ENCODE peak calls at places on chromosomes 4 and X, in seven cellular contexts. One of them, this sample, is unnamed.

GRCh38 chrX:132216283-132216682 is 3.0 kb downstream of the RAP2C start:
- DNase-seq in hepatocyte: no peak
- DNase-seq in astrocyte: no peak
- DNase-seq in GM23338: no peak
- DNase-seq in fibroblast of lung: peak; percentile 31
- DNase-seq in PC-3: no peak
- DNase-seq in HCT116: no peak
- DNase-seq in this sample: no peak

GRCh38 chr4:151409470-151410313 is 716 bp downstream of the FHIP1A start:
- DNase-seq in hepatocyte: peak; percentile 59
- DNase-seq in astrocyte: no peak
- DNase-seq in GM23338: peak; percentile 74
- DNase-seq in fibroblast of lung: no peak
- DNase-seq in PC-3: peak; percentile 52
- DNase-seq in HCT116: peak; percentile 3
- DNase-seq in this sample: peak; percentile 68

GRCh38 chr4:102263024-102263787 is 82.1 kb downstream of the SLC39A8 start:
- DNase-seq in hepatocyte: peak; percentile 60
- DNase-seq in astrocyte: peak; percentile 59
- DNase-seq in GM23338: peak; percentile 68
- DNase-seq in fibroblast of lung: peak; percentile 45
- DNase-seq in PC-3: peak; percentile 80
- DNase-seq in HCT116: peak; percentile 51
- DNase-seq in this sample: peak; percentile 66

GRCh38 chr4:106690487-106690886 is 321.9 kb upstream of the GIMD1 start:
- DNase-seq in hepatocyte: no peak
- DNase-seq in astrocyte: peak; percentile 65
- DNase-seq in GM23338: no peak
- DNase-seq in fibroblast of lung: peak; percentile 28
- DNase-seq in PC-3: peak; percentile 66
- DNase-seq in HCT116: no peak
- DNase-seq in this sample: no peak

GRCh38 chrX:15989716-15990115 is 133.6 kb upstream of the GRPR start:
- DNase-seq in hepatocyte: no peak
- DNase-seq in astrocyte: no peak
- DNase-seq in GM23338: no peak
- DNase-seq in fibroblast of lung: no peak
- DNase-seq in PC-3: no peak
- DNase-seq in HCT116: no peak
- DNase-seq in this sample: no peak

GRCh38 chr4:83138979-83139378 is 24.4 kb upstream of the PLAC8 start:
- DNase-seq in hepatocyte: no peak
- DNase-seq in astrocyte: no peak
- DNase-seq in GM23338: no peak
- DNase-seq in fibroblast of lung: no peak
- DNase-seq in PC-3: no peak
- DNase-seq in HCT116: no peak
- DNase-seq in this sample: no peak

GRCh38 chrX:12975999-12976558 is 1.2 kb downstream of the TMSB4X start:
- DNase-seq in hepatocyte: peak; percentile 75
- DNase-seq in astrocyte: peak; percentile 27
- DNase-seq in GM23338: peak; percentile 44
- DNase-seq in fibroblast of lung: peak; percentile 52
- DNase-seq in PC-3: peak; percentile 43
- DNase-seq in HCT116: no peak
- DNase-seq in this sample: peak; percentile 80

GRCh38 chr4:154549894-154550790 is at the start of gene PLRG1:
- DNase-seq in hepatocyte: peak; percentile 99
- DNase-seq in astrocyte: peak; percentile 73
- DNase-seq in GM23338: peak; percentile 99
- DNase-seq in fibroblast of lung: peak; percentile 93
- DNase-seq in PC-3: peak; percentile 94
- DNase-seq in HCT116: peak; percentile 88
- DNase-seq in this sample: peak; percentile 99

GRCh38 chr4:151331276-151332042 is 6.1 kb upstream of the SH3D19 start:
- DNase-seq in hepatocyte: no peak
- DNase-seq in astrocyte: peak; percentile 74
- DNase-seq in GM23338: no peak
- DNase-seq in fibroblast of lung: no peak
- DNase-seq in PC-3: peak; percentile 84
- DNase-seq in HCT116: no peak
- DNase-seq in this sample: no peak

GRCh38 chr4:53227451-53227850 is 138.4 kb downstream of the SCFD2 start:
- DNase-seq in hepatocyte: no peak
- DNase-seq in astrocyte: no peak
- DNase-seq in GM23338: no peak
- DNase-seq in fibroblast of lung: no peak
- DNase-seq in PC-3: peak; percentile 42
- DNase-seq in HCT116: no peak
- DNase-seq in this sample: no peak

GRCh38 chrX:134936542-134936941 is 54.2 kb upstream of the SMIM10 start:
- DNase-seq in hepatocyte: peak; percentile 17
- DNase-seq in astrocyte: peak; percentile 90
- DNase-seq in GM23338: no peak
- DNase-seq in fibroblast of lung: no peak
- DNase-seq in PC-3: peak; percentile 64
- DNase-seq in HCT116: no peak
- DNase-seq in this sample: no peak

GRCh38 chrX:31374786-31375185 is 302.9 kb upstream of the FTHL17 start:
- DNase-seq in hepatocyte: no peak
- DNase-seq in astrocyte: no peak
- DNase-seq in GM23338: peak; percentile 5
- DNase-seq in fibroblast of lung: no peak
- DNase-seq in PC-3: no peak
- DNase-seq in HCT116: no peak
- DNase-seq in this sample: no peak

GRCh38 chrX:2409796-2410195 is 91.0 kb downstream of the DHRSX start:
- DNase-seq in hepatocyte: no peak
- DNase-seq in astrocyte: no peak
- DNase-seq in GM23338: no peak
- DNase-seq in fibroblast of lung: no peak
- DNase-seq in PC-3: no peak
- DNase-seq in HCT116: no peak
- DNase-seq in this sample: no peak

GRCh38 chrX:118571829-118572228 is 76.2 kb downstream of the DOCK11 start:
- DNase-seq in hepatocyte: peak; percentile 26
- DNase-seq in astrocyte: no peak
- DNase-seq in GM23338: no peak
- DNase-seq in fibroblast of lung: peak; percentile 90
- DNase-seq in PC-3: no peak
- DNase-seq in HCT116: no peak
- DNase-seq in this sample: no peak

GRCh38 chr4:37970702-37971101 is 10.5 kb downstream of the PTTG2 start:
- DNase-seq in hepatocyte: no peak
- DNase-seq in astrocyte: peak; percentile 66
- DNase-seq in GM23338: peak; percentile 82
- DNase-seq in fibroblast of lung: peak; percentile 21
- DNase-seq in PC-3: peak; percentile 59
- DNase-seq in HCT116: peak; percentile 21
- DNase-seq in this sample: no peak

GRCh38 chr4:8319731-8320385 is 50.3 kb downstream of the HTRA3 start:
- DNase-seq in hepatocyte: no peak
- DNase-seq in astrocyte: peak; percentile 18
- DNase-seq in GM23338: no peak
- DNase-seq in fibroblast of lung: peak; percentile 56
- DNase-seq in PC-3: no peak
- DNase-seq in HCT116: no peak
- DNase-seq in this sample: no peak

GRCh38 chr4:140061194-140061593 is 92.8 kb downstream of the MAML3 start:
- DNase-seq in hepatocyte: no peak
- DNase-seq in astrocyte: peak; percentile 51
- DNase-seq in GM23338: no peak
- DNase-seq in fibroblast of lung: peak; percentile 84
- DNase-seq in PC-3: no peak
- DNase-seq in HCT116: no peak
- DNase-seq in this sample: no peak

GRCh38 chrX:45449982-45450381 is 249.3 kb upstream of the DIPK2B start:
- DNase-seq in hepatocyte: no peak
- DNase-seq in astrocyte: peak; percentile 36
- DNase-seq in GM23338: no peak
- DNase-seq in fibroblast of lung: no peak
- DNase-seq in PC-3: peak; percentile 90
- DNase-seq in HCT116: peak; percentile 36
- DNase-seq in this sample: no peak

GRCh38 chr4:8849266-8850073 is 22.2 kb downstream of the HMX1 start:
- DNase-seq in hepatocyte: no peak
- DNase-seq in astrocyte: no peak
- DNase-seq in GM23338: no peak
- DNase-seq in fibroblast of lung: no peak
- DNase-seq in PC-3: no peak
- DNase-seq in HCT116: no peak
- DNase-seq in this sample: no peak

GRCh38 chr4:65943076-65943475 is 272.8 kb upstream of the EPHA5 start:
- DNase-seq in hepatocyte: peak; percentile 19
- DNase-seq in astrocyte: peak; percentile 89
- DNase-seq in GM23338: peak; percentile 89
- DNase-seq in fibroblast of lung: no peak
- DNase-seq in PC-3: peak; percentile 96
- DNase-seq in HCT116: no peak
- DNase-seq in this sample: peak; percentile 83

GRCh38 chr4:17932041-17932440 is 89.5 kb downstream of the LCORL start:
- DNase-seq in hepatocyte: no peak
- DNase-seq in astrocyte: no peak
- DNase-seq in GM23338: no peak
- DNase-seq in fibroblast of lung: peak; percentile 33
- DNase-seq in PC-3: no peak
- DNase-seq in HCT116: no peak
- DNase-seq in this sample: no peak

GRCh38 chr4:173212379-173212778 is 43.8 kb downstream of the GALNT7 start:
- DNase-seq in hepatocyte: no peak
- DNase-seq in astrocyte: no peak
- DNase-seq in GM23338: no peak
- DNase-seq in fibroblast of lung: no peak
- DNase-seq in PC-3: no peak
- DNase-seq in HCT116: no peak
- DNase-seq in this sample: no peak

GRCh38 chr4:185119927-185120630 is 23.0 kb upstream of the SLC25A4 start:
- DNase-seq in hepatocyte: no peak
- DNase-seq in astrocyte: peak; percentile 20
- DNase-seq in GM23338: no peak
- DNase-seq in fibroblast of lung: no peak
- DNase-seq in PC-3: no peak
- DNase-seq in HCT116: no peak
- DNase-seq in this sample: no peak

GRCh38 chr4:157052429-157053040 is 23.4 kb upstream of the GLRB start:
- DNase-seq in hepatocyte: no peak
- DNase-seq in astrocyte: no peak
- DNase-seq in GM23338: peak; percentile 25
- DNase-seq in fibroblast of lung: no peak
- DNase-seq in PC-3: no peak
- DNase-seq in HCT116: no peak
- DNase-seq in this sample: no peak

GRCh38 chrX:107683124-107683895 is 55.0 kb downstream of the PRPS1 start:
- DNase-seq in hepatocyte: peak; percentile 61
- DNase-seq in astrocyte: no peak
- DNase-seq in GM23338: no peak
- DNase-seq in fibroblast of lung: peak; percentile 71
- DNase-seq in PC-3: no peak
- DNase-seq in HCT116: no peak
- DNase-seq in this sample: no peak
- H3K4me1 ChIP-seq in hepatocyte: peaks cover 36% of the 10 kb centered on the region
- H3K4me1 ChIP-seq in astrocyte: peaks cover 6% of the 10 kb centered on the region
- H3K4me1 ChIP-seq in GM23338: no peaks in the 10 kb centered on the region
- H3K4me1 ChIP-seq in fibroblast of lung: no peaks in the 10 kb centered on the region
- H3K4me1 ChIP-seq in PC-3: peaks cover 11% of the 10 kb centered on the region
- H3K4me1 ChIP-seq in HCT116: peaks cover 5% of the 10 kb centered on the region
- H3K4me1 ChIP-seq in this sample: peaks cover 3% of the 10 kb centered on the region

DNA sequence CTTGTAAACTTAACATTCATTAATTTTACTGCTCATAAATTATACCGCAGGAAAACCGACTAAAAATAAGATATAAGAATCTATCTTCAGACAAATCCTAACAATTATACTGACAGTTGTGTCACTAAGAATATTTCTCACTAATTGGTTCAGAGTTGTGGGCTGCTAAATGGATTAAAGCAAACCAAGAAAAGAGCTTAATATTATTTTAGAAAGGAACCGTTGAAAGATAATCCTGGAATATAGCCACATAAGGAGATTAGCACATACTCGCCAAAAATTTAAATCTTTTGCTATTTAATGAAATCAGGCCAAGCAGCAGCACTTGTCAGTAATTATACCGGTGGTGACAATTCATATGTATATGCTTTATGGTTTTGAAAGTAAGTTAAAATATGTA is 132.8 kb downstream of the SLIT2 start:
- DNase-seq in hepatocyte: no peak
- DNase-seq in astrocyte: no peak
- DNase-seq in GM23338: no peak
- DNase-seq in fibroblast of lung: no peak
- DNase-seq in PC-3: no peak
- DNase-seq in HCT116: no peak
- DNase-seq in this sample: no peak
- H3K79me2 ChIP-seq in hepatocyte: no peaks in the 10 kb centered on the region
- H3K79me2 ChIP-seq in astrocyte: no peaks in the 10 kb centered on the region
- H3K79me2 ChIP-seq in GM23338: no peaks in the 10 kb centered on the region
- H3K79me2 ChIP-seq in fibroblast of lung: no peaks in the 10 kb centered on the region
- H3K79me2 ChIP-seq in PC-3: no peaks in the 10 kb centered on the region
- H3K79me2 ChIP-seq in HCT116: no peaks in the 10 kb centered on the region
- H3K79me2 ChIP-seq in this sample: no peaks in the 10 kb centered on the region

DNA sequence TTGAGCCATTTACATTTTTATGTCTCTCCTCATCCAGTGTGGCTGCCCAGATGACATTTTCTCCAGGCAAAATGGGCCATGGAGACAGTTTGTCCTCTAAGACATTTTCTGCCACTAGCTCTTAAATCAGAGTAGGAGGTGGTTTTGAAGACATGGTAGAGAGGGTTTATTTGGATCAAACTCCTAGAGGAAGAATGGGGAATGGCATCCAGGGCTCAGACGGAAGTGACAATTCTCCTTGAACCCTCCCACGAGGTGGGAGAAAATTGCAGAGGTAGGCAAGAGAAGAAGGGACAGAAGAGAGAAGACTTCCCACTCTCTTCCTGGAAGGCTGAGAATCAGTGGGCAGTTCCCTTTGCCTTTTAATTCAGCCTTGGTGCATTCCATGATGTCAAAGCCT is 194.0 kb downstream of the SMIM20 start:
- DNase-seq in hepatocyte: no peak
- DNase-seq in astrocyte: no peak
- DNase-seq in GM23338: peak; percentile 9
- DNase-seq in fibroblast of lung: no peak
- DNase-seq in PC-3: no peak
- DNase-seq in HCT116: no peak
- DNase-seq in this sample: no peak
- TF ChIP-seq CTCF in hepatocyte: no peak
- TF ChIP-seq CTCF in astrocyte: no peak
- TF ChIP-seq CTCF in GM23338: no peak
- TF ChIP-seq CTCF in fibroblast of lung: no peak
- TF ChIP-seq CTCF in PC-3: no peak
- TF ChIP-seq CTCF in HCT116: no peak
- TF ChIP-seq CTCF in this sample: no peak

DNA sequence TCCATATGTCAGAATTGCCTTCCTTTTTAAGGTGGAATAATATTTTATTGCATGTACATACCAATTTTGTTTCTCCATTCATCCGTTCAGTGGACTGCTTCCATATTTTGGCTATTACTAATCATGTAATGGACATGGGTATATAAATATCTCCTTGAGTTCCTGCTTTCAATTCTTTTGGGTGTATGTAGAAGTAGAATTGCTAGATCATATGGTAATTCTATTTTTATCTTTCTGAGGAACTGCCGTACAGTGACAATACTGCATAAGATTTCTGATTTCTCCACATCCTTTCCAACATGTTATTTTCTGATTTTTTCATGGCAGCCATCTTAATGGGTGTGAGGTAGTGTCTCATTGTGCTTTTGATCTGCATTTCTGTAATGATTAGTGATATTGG is 19.2 kb downstream of the ALPK1 start:
- DNase-seq in hepatocyte: no peak
- DNase-seq in astrocyte: no peak
- DNase-seq in GM23338: no peak
- DNase-seq in fibroblast of lung: no peak
- DNase-seq in PC-3: no peak
- DNase-seq in HCT116: no peak
- DNase-seq in this sample: no peak
- H3K4me1 ChIP-seq in hepatocyte: no peaks in the 10 kb centered on the region
- H3K4me1 ChIP-seq in astrocyte: no peaks in the 10 kb centered on the region
- H3K4me1 ChIP-seq in GM23338: peaks cover 6% of the 10 kb centered on the region
- H3K4me1 ChIP-seq in fibroblast of lung: no peaks in the 10 kb centered on the region
- H3K4me1 ChIP-seq in PC-3: no peaks in the 10 kb centered on the region
- H3K4me1 ChIP-seq in HCT116: no peaks in the 10 kb centered on the region
- H3K4me1 ChIP-seq in this sample: no peaks in the 10 kb centered on the region

This sample was measured in neural progenitor cell.